ENCODE peak calls at places on chromosomes 5 and 9, in eight cellular contexts. I is sigmoid colon, H is spleen, F is H1, Z is transverse colon, V is endothelial cell of umbilical vein, T is GM23338, G is prostate gland. C is an unnamed sample. For H3K4me1, the result is how much of the 10 kb centered on the place peaks cover.

GRCh38 chr9:136093995-136094881 is 851 bp downstream of the NACC2 start:
- DNase-seq in H (peak), F (no peak), Z (peak), T (no peak), G (peak), I (peak), V (peak), C (peak)

GRCh38 chr9:134141906-134142305 is 6.0 kb downstream of the WDR5 start:
- DNase-seq in F (no peak), Z (no peak), T (no peak), V (no peak), I (no peak), H (no peak), G (no peak), C (no peak)

GRCh38 chr9:37542895-37543294 is 33.3 kb downstream of the FBXO10 start:
- DNase-seq in Z (no peak), F (no peak), G (no peak), I (no peak), T (no peak), V (no peak), H (no peak), C (no peak)

GRCh38 chr5:42858709-42859108 is 47.0 kb upstream of the SELENOP start:
- DNase-seq in T (peak), F (no peak), V (no peak), I (no peak), G (peak), Z (peak), H (no peak), C (no peak)

GRCh38 chr9:137224850-137225694 is at the start of gene CYSRT1:
- DNase-seq in I (no peak), G (no peak), Z (no peak), V (no peak), H (no peak), F (no peak), T (no peak), C (no peak)

GRCh38 chr5:141559481-141559880 is 59.3 kb downstream of the DIAPH1 start:
- DNase-seq in T (no peak), G (peak), Z (no peak), H (no peak), F (no peak), I (no peak), V (peak), C (no peak)

GRCh38 chr5:145283101-145283500 is 552.0 kb downstream of the PRELID2 start:
- DNase-seq in T (no peak), Z (no peak), I (no peak), H (no peak), F (no peak), G (no peak), V (no peak), C (no peak)

GRCh38 chr5:138696501-138696900 is 56.7 kb upstream of the CTNNA1 start:
- DNase-seq in F (no peak), Z (no peak), V (peak), I (no peak), T (no peak), G (no peak), H (no peak), C (no peak)

GRCh38 chr5:145925353-145925752 is 11.0 kb upstream of the SH3RF2 start:
- DNase-seq in Z (no peak), I (no peak), G (no peak), F (no peak), T (peak), H (no peak), V (peak), C (no peak)

GRCh38 chr5:141478321-141478945 is 2.7 kb downstream of the PCDHGC3 start:
- DNase-seq in G (peak), Z (peak), H (no peak), V (no peak), T (peak), I (no peak), F (peak), C (no peak)

GRCh38 chr5:154288145-154288544 is 97.6 kb downstream of the GALNT10 start:
- DNase-seq in F (no peak), T (peak), G (no peak), I (peak), Z (no peak), H (no peak), V (peak), C (no peak)

GRCh38 chr9:108780949-108781734 is 74.6 kb downstream of the ACTL7B start:
- DNase-seq in F (no peak), I (no peak), Z (peak), H (no peak), T (peak), G (no peak), V (no peak), C (no peak)

GRCh38 chr9:6564868-6565267 is 80.7 kb downstream of the GLDC start:
- DNase-seq in H (no peak), V (no peak), T (no peak), F (no peak), G (no peak), I (no peak), Z (no peak), C (no peak)

GRCh38 chr5:98308231-98308630 is 465.2 kb upstream of the RGMB start:
- DNase-seq in V (no peak), T (no peak), I (no peak), F (no peak), H (no peak), G (no peak), Z (no peak), C (no peak)

GRCh38 chr9:130023994-130024596 is 18.9 kb downstream of the FNBP1 start:
- DNase-seq in G (no peak), T (no peak), H (no peak), I (no peak), Z (no peak), V (no peak), F (no peak), C (no peak)

GRCh38 chr5:154367101-154367500 is 78.7 kb upstream of the SAP30L start:
- DNase-seq in I (no peak), G (no peak), V (peak), F (no peak), H (no peak), Z (no peak), T (no peak), C (no peak)

GRCh38 chr9:14365667-14366066 is 51.7 kb upstream of the NFIB start:
- DNase-seq in T (no peak), Z (no peak), V (no peak), I (no peak), F (no peak), G (no peak), H (no peak), C (no peak)

GRCh38 chr5:87300744-87301143 is 33.1 kb downstream of the RASA1 start:
- DNase-seq in Z (no peak), G (no peak), H (no peak), V (peak), T (no peak), F (no peak), I (no peak), C (no peak)

GRCh38 chr9:68819065-68819464 is 114.0 kb downstream of the PIP5K1B start:
- DNase-seq in T (no peak), Z (no peak), V (no peak), F (no peak), G (no peak), I (no peak), H (no peak), C (no peak)

GRCh38 chr5:125337222-125337768 is 590.9 kb upstream of the ZNF608 start:
- DNase-seq in V (no peak), T (no peak), I (no peak), H (no peak), Z (no peak), F (no peak), G (no peak), C (no peak)

GRCh38 chr9:88938181-88938580 is 53.1 kb upstream of the S1PR3 start:
- DNase-seq in V (no peak), G (no peak), T (no peak), I (no peak), F (no peak), H (no peak), Z (no peak), C (no peak)

GRCh38 chr5:91127682-91128081 is 255.4 kb downstream of the ARRDC3 start:
- DNase-seq in I (no peak), Z (no peak), F (no peak), V (peak), H (no peak), G (no peak), T (no peak), C (no peak)

GRCh38 chr9:127629468-127630081 is 17.5 kb downstream of the STXBP1 start:
- DNase-seq in T (peak), Z (no peak), F (no peak), G (no peak), V (no peak), H (peak), I (no peak), C (no peak)

GRCh38 chr9:135249191-135249590 is 161.7 kb downstream of the OLFM1 start:
- DNase-seq in H (peak), F (no peak), Z (no peak), V (no peak), G (no peak), T (no peak), I (peak), C (no peak)

GRCh38 chr5:127696688-127697087 is 6.5 kb upstream of the CCDC192 start:
- DNase-seq in G (no peak), F (no peak), I (no peak), H (no peak), Z (no peak), V (no peak), T (no peak), C (no peak)

GRCh38 chr5:103436661-103437060 is 125.9 kb downstream of the NUDT12 start:
- DNase-seq in F (no peak), I (no peak), T (no peak), V (no peak), G (no peak), Z (no peak), H (no peak), C (no peak)

GRCh38 chr9:89445801-89446228 is 52.1 kb downstream of the SEMA4D start:
- DNase-seq in I (no peak), T (no peak), G (no peak), Z (no peak), V (no peak), F (no peak), H (peak), C (no peak)

GRCh38 chr5:35665066-35665465 is 47.4 kb downstream of the SPEF2 start:
- DNase-seq in F (no peak), I (no peak), Z (no peak), T (no peak), H (no peak), V (peak), G (no peak), C (no peak)

GRCh38 chr9:133844876-133845658 is 106.9 kb upstream of the SARDH start:
- DNase-seq in V (peak), H (peak), Z (peak), T (no peak), I (peak), G (no peak), F (no peak), C (no peak)

GRCh38 chr5:78624011-78624541 is 24.5 kb downstream of the LHFPL2 start:
- DNase-seq in Z (no peak), V (no peak), I (no peak), F (no peak), T (no peak), H (no peak), G (no peak), C (no peak)

GRCh38 chr9:18393340-18394130 is 80.4 kb upstream of the ADAMTSL1 start:
- DNase-seq in Z (peak), I (peak), T (no peak), V (peak), H (no peak), F (no peak), G (peak), C (no peak)

GRCh38 chr5:95471922-95472321 is 80.8 kb downstream of the FAM81B start:
- DNase-seq in T (peak), H (no peak), F (no peak), I (no peak), Z (no peak), G (no peak), V (no peak), C (no peak)

GRCh38 chr9:6557883-6558282 is 87.6 kb downstream of the GLDC start:
- DNase-seq in I (no peak), F (no peak), H (no peak), T (peak), Z (no peak), G (no peak), V (peak), C (no peak)

GRCh38 chr5:181187500-181188213 is 17.3 kb downstream of the TRIM7 start:
- DNase-seq in Z (peak), H (peak), V (peak), T (peak), F (no peak), I (peak), G (peak), C (peak)

DNA sequence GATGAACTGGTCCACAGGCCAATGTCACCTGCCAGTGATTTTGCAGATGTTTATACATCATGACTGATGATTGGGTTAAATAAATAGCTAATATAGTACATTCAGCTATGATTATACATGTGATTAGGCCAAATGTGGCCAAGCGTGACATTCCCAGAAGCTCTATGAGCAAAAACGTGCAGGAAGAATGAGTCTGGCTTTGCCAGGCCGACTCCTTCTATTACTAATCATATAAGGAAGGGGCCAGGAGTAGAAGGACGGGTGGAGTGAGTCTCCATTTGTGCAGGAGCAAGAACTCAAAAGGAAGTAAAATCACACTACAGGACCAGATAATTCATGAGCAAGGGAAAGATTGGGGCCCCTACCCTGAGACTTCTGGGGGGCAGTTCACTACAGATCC is 178.2 kb downstream of the ROR2 start:
- DNase-seq in Z (no peak), V (no peak), G (no peak), H (no peak), I (no peak), T (no peak), F (no peak), C (no peak)
- TF ChIP-seq POLR2AphosphoS5 in Z (no peak), V (no peak), G (no peak), H (no peak), I (peak), T (no peak), F (no peak), C (no peak)

GRCh38 chr5:6716634-6717149 is 3.5 kb downstream of the TENT4A start:
- DNase-seq in H (no peak), T (no peak), V (no peak), Z (no peak), G (no peak), F (no peak), I (no peak), C (no peak)
- H3K4me1 ChIP-seq in H (half or more), T (under half), V (under half), Z (under half), G (under half), F (under half), I (half or more), C (half or more)

GRCh38 chr5:10222326-10222725 is 27.4 kb downstream of the ATPSCKMT start:
- DNase-seq in F (no peak), G (no peak), T (no peak), H (no peak), I (no peak), Z (no peak), V (no peak), C (no peak)

GRCh38 chr5:10216107-10216506 is 33.6 kb downstream of the ATPSCKMT start:
- DNase-seq in F (no peak), G (no peak), T (no peak), H (no peak), V (no peak), I (no peak), Z (no peak), C (no peak)

GRCh38 chr5:10218658-10219057 is 31.0 kb downstream of the ATPSCKMT start:
- DNase-seq in F (no peak), V (no peak), G (no peak), I (no peak), Z (no peak), H (no peak), T (no peak), C (no peak)

GRCh38 chr5:10219068-10219467 is 30.6 kb downstream of the ATPSCKMT start:
- DNase-seq in V (no peak), F (no peak), I (no peak), T (no peak), G (no peak), H (no peak), Z (no peak), C (no peak)

DNA sequence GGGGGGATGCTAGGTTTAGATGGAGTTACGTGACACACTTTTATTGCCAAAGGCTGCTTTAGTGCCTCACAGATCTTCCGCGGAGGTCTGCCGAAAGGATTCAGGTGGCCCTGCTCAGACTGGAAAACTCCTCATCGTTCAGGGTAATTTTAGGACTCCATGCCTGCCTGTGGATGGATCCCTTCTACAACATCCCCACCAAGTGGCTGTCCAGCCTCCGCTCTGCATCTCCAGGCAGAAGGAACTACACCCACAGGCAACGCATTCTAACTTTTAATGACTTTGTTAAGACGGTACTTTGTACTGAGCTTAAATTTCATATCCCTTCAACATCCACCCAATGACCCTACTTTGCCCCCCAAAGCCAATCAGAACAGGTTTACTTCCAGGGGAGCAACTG is 29.4 kb downstream of the ATPSCKMT start:
- DNase-seq in V (no peak), H (no peak), I (no peak), T (peak), G (no peak), Z (no peak), F (no peak), C (no peak)
- TF ChIP-seq CTCF in V (no peak), H (no peak), I (no peak), T (peak), G (no peak), Z (no peak), F (peak), C (no peak)

GRCh38 chr5:173782671-173783101 is 105.5 kb upstream of the CPEB4 start:
- DNase-seq in V (no peak), H (no peak), G (no peak), F (no peak), I (no peak), T (no peak), Z (no peak), C (no peak)
- TF ChIP-seq POLR2AphosphoS5 in V (no peak), H (no peak), G (no peak), F (no peak), I (no peak), T (no peak), Z (no peak), C (no peak)

GRCh38 chr5:150507283-150508020 is 479 bp upstream of the NDST1 start:
- DNase-seq in I (no peak), T (no peak), H (no peak), G (peak), F (no peak), Z (peak), V (no peak), C (no peak)

GRCh38 chr5:150508828-150509227 is 897 bp downstream of the NDST1 start:
- DNase-seq in H (no peak), Z (no peak), F (no peak), V (no peak), T (no peak), I (no peak), G (no peak), C (no peak)

GRCh38 chr5:150506571-150507282 is 1.2 kb upstream of the NDST1 start:
- DNase-seq in V (no peak), H (no peak), T (no peak), F (no peak), Z (no peak), I (no peak), G (peak), C (no peak)

GRCh38 chr5:150509992-150510391 is 2.1 kb downstream of the NDST1 start:
- DNase-seq in V (no peak), G (peak), T (no peak), F (no peak), Z (no peak), H (no peak), I (no peak), C (no peak)

DNA sequence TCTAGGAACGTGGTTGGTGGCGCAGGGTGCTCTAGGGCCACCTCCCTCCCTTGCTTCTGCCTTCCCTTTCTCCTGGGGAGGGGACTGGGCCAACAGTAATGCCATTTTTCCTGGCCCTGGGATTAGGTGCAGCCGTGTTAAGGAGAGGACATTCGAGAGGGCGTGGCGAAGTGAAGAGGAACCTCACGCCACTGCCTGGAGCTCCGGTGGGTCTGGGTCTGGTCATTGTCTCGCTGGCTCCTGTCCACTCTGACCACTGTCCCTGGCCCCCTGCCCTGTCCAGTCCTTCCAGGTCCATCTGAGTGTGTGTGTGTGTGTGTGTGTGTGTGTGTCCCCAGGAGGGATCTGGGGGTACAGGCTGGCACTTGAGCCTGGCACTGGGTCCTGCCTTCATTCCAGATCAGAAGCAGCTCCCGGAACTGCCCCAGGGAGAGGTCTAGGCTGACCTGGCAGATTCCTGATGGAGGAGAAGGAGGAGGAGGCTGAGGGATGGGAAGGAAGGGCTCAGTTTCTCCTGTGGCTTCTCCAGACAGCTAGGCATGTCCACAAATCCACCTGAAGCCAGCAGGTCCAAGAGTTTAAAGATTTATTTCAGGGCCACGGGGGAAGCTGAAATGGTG is at the start of gene NDST1:
- DNase-seq in H (no peak), V (no peak), G (no peak), Z (no peak), T (no peak), I (no peak), F (no peak), C (no peak)
- H3K4me1 ChIP-seq in H (half or more), V (under half), G (half or more), Z (half or more), T (under half), I (half or more), F (under half), C (half or more)

DNA sequence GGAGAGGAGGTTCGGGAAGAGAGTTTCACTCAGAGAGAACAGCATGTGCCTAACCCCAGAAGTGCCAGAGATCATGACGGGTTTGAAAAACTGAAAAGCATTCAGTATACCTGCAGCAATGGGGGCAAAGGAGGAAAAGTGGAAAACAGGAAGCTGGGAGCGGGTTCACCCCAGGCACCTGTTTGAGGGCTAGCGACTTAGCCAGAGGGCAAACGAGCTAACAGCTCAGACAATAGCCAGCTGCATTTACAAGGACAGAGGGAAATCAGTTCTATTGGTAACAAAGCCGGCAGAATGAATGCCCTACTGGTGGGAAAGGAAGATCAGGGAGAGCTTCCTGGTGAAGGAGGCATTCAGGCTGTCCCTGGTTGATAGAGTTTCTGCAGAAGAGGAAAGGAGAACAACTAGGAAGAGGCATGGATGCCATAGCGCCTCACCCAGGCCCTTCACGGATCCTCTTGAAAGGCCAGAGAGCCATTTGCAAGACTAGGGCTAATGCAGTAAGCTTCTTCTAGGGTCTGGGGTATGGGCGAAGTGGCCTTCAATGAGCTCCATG is 141.7 kb upstream of the ADRA1B start:
- DNase-seq in V (no peak), I (no peak), G (no peak), F (no peak), H (no peak), T (peak), Z (no peak), C (no peak)
- TF ChIP-seq CTCF in V (no peak), I (no peak), G (no peak), F (no peak), H (no peak), T (peak), Z (no peak), C (no peak)

C was measured in suprapubic skin.